ENCODE peak calls at places on chromosomes 3 and 15, in ten cellular contexts. One of them, this sample, is unnamed.

GRCh38 chr3:66836363-66837152 is 161.5 kb upstream of the KBTBD8 start:
- DNase-seq in heart right ventricle: no peak
- DNase-seq in psoas muscle: no peak
- DNase-seq in uterus: no peak
- DNase-seq in CD8-positive, alpha-beta T cell: no peak
- DNase-seq in astrocyte of the spinal cord: peak; percentile 20
- DNase-seq in effector memory CD8-positive, alpha-beta T cell: no peak
- DNase-seq in left ventricle myocardium inferior: no peak
- DNase-seq in Daoy: no peak
- DNase-seq in HCEC 1CT: peak; percentile 36
- DNase-seq in this sample: no peak

GRCh38 chr15:91752081-91752810 is 101.3 kb upstream of the SLCO3A1 start:
- DNase-seq in heart right ventricle: no peak
- DNase-seq in psoas muscle: no peak
- DNase-seq in uterus: no peak
- DNase-seq in CD8-positive, alpha-beta T cell: no peak
- DNase-seq in astrocyte of the spinal cord: no peak
- DNase-seq in effector memory CD8-positive, alpha-beta T cell: no peak
- DNase-seq in left ventricle myocardium inferior: no peak
- DNase-seq in Daoy: no peak
- DNase-seq in HCEC 1CT: no peak
- DNase-seq in this sample: no peak

GRCh38 chr15:45522931-45523331 is 376 bp upstream of the SLC30A4 start:
- DNase-seq in heart right ventricle: no peak
- DNase-seq in psoas muscle: no peak
- DNase-seq in uterus: no peak
- DNase-seq in CD8-positive, alpha-beta T cell: no peak
- DNase-seq in astrocyte of the spinal cord: peak; percentile 41
- DNase-seq in effector memory CD8-positive, alpha-beta T cell: peak; percentile 3
- DNase-seq in left ventricle myocardium inferior: no peak
- DNase-seq in Daoy: no peak
- DNase-seq in HCEC 1CT: peak; percentile 10
- DNase-seq in this sample: peak; percentile 73

GRCh38 chr3:135860761-135861160 is 104.8 kb upstream of the PPP2R3A start:
- DNase-seq in heart right ventricle: no peak
- DNase-seq in psoas muscle: no peak
- DNase-seq in uterus: no peak
- DNase-seq in CD8-positive, alpha-beta T cell: no peak
- DNase-seq in astrocyte of the spinal cord: no peak
- DNase-seq in effector memory CD8-positive, alpha-beta T cell: no peak
- DNase-seq in left ventricle myocardium inferior: no peak
- DNase-seq in Daoy: no peak
- DNase-seq in HCEC 1CT: no peak
- DNase-seq in this sample: no peak

GRCh38 chr15:96362001-96362758 is 31.7 kb downstream of the NR2F2 start:
- DNase-seq in heart right ventricle: no peak
- DNase-seq in psoas muscle: no peak
- DNase-seq in uterus: no peak
- DNase-seq in CD8-positive, alpha-beta T cell: no peak
- DNase-seq in astrocyte of the spinal cord: no peak
- DNase-seq in effector memory CD8-positive, alpha-beta T cell: no peak
- DNase-seq in left ventricle myocardium inferior: no peak
- DNase-seq in Daoy: no peak
- DNase-seq in HCEC 1CT: no peak
- DNase-seq in this sample: no peak

GRCh38 chr3:157064402-157064801 is 95.5 kb downstream of the CCNL1 start:
- DNase-seq in heart right ventricle: no peak
- DNase-seq in psoas muscle: no peak
- DNase-seq in uterus: no peak
- DNase-seq in CD8-positive, alpha-beta T cell: no peak
- DNase-seq in astrocyte of the spinal cord: no peak
- DNase-seq in effector memory CD8-positive, alpha-beta T cell: no peak
- DNase-seq in left ventricle myocardium inferior: no peak
- DNase-seq in Daoy: no peak
- DNase-seq in HCEC 1CT: no peak
- DNase-seq in this sample: no peak

GRCh38 chr3:105195260-105195659 is 171.4 kb upstream of the ALCAM start:
- DNase-seq in heart right ventricle: no peak
- DNase-seq in psoas muscle: no peak
- DNase-seq in uterus: no peak
- DNase-seq in CD8-positive, alpha-beta T cell: no peak
- DNase-seq in astrocyte of the spinal cord: peak; percentile 63
- DNase-seq in effector memory CD8-positive, alpha-beta T cell: no peak
- DNase-seq in left ventricle myocardium inferior: no peak
- DNase-seq in Daoy: no peak
- DNase-seq in HCEC 1CT: peak; percentile 30
- DNase-seq in this sample: no peak

GRCh38 chr3:150925751-150926201 is 20.5 kb upstream of the MINDY4B start:
- DNase-seq in heart right ventricle: peak; percentile 34
- DNase-seq in psoas muscle: peak; percentile 46
- DNase-seq in uterus: no peak
- DNase-seq in CD8-positive, alpha-beta T cell: peak; percentile 63
- DNase-seq in astrocyte of the spinal cord: peak; percentile 10
- DNase-seq in effector memory CD8-positive, alpha-beta T cell: peak; percentile 13
- DNase-seq in left ventricle myocardium inferior: peak; percentile 30
- DNase-seq in Daoy: peak; percentile 70
- DNase-seq in HCEC 1CT: peak; percentile 19
- DNase-seq in this sample: no peak

GRCh38 chr3:179961081-179962078 is 75.4 kb downstream of the PEX5L start:
- DNase-seq in heart right ventricle: no peak
- DNase-seq in psoas muscle: no peak
- DNase-seq in uterus: no peak
- DNase-seq in CD8-positive, alpha-beta T cell: no peak
- DNase-seq in astrocyte of the spinal cord: no peak
- DNase-seq in effector memory CD8-positive, alpha-beta T cell: no peak
- DNase-seq in left ventricle myocardium inferior: no peak
- DNase-seq in Daoy: no peak
- DNase-seq in HCEC 1CT: no peak
- DNase-seq in this sample: no peak

GRCh38 chr15:26790118-26790517 is 17.3 kb upstream of the GABRB3 start:
- DNase-seq in heart right ventricle: no peak
- DNase-seq in psoas muscle: no peak
- DNase-seq in uterus: no peak
- DNase-seq in CD8-positive, alpha-beta T cell: no peak
- DNase-seq in astrocyte of the spinal cord: no peak
- DNase-seq in effector memory CD8-positive, alpha-beta T cell: no peak
- DNase-seq in left ventricle myocardium inferior: no peak
- DNase-seq in Daoy: no peak
- DNase-seq in HCEC 1CT: no peak
- DNase-seq in this sample: no peak

GRCh38 chr3:79885407-79885806 is 117.6 kb upstream of the ROBO1 start:
- DNase-seq in heart right ventricle: no peak
- DNase-seq in psoas muscle: no peak
- DNase-seq in uterus: no peak
- DNase-seq in CD8-positive, alpha-beta T cell: no peak
- DNase-seq in astrocyte of the spinal cord: no peak
- DNase-seq in effector memory CD8-positive, alpha-beta T cell: no peak
- DNase-seq in left ventricle myocardium inferior: no peak
- DNase-seq in Daoy: no peak
- DNase-seq in HCEC 1CT: no peak
- DNase-seq in this sample: no peak

GRCh38 chr15:33729648-33730047 is 238.6 kb upstream of the CHRM5 start:
- DNase-seq in heart right ventricle: no peak
- DNase-seq in psoas muscle: no peak
- DNase-seq in uterus: no peak
- DNase-seq in CD8-positive, alpha-beta T cell: no peak
- DNase-seq in astrocyte of the spinal cord: no peak
- DNase-seq in effector memory CD8-positive, alpha-beta T cell: no peak
- DNase-seq in left ventricle myocardium inferior: no peak
- DNase-seq in Daoy: no peak
- DNase-seq in HCEC 1CT: no peak
- DNase-seq in this sample: no peak

GRCh38 chr3:16071246-16071645 is 103.2 kb upstream of the GALNT15 start:
- DNase-seq in heart right ventricle: no peak
- DNase-seq in psoas muscle: no peak
- DNase-seq in uterus: no peak
- DNase-seq in CD8-positive, alpha-beta T cell: no peak
- DNase-seq in astrocyte of the spinal cord: no peak
- DNase-seq in effector memory CD8-positive, alpha-beta T cell: no peak
- DNase-seq in left ventricle myocardium inferior: no peak
- DNase-seq in Daoy: no peak
- DNase-seq in HCEC 1CT: no peak
- DNase-seq in this sample: no peak

GRCh38 chr3:156579427-156579851 is 24.5 kb upstream of the SSR3 start:
- DNase-seq in heart right ventricle: no peak
- DNase-seq in psoas muscle: no peak
- DNase-seq in uterus: no peak
- DNase-seq in CD8-positive, alpha-beta T cell: no peak
- DNase-seq in astrocyte of the spinal cord: no peak
- DNase-seq in effector memory CD8-positive, alpha-beta T cell: no peak
- DNase-seq in left ventricle myocardium inferior: no peak
- DNase-seq in Daoy: no peak
- DNase-seq in HCEC 1CT: no peak
- DNase-seq in this sample: no peak

GRCh38 chr3:36305929-36306520 is 74.3 kb upstream of the STAC start:
- DNase-seq in heart right ventricle: no peak
- DNase-seq in psoas muscle: no peak
- DNase-seq in uterus: no peak
- DNase-seq in CD8-positive, alpha-beta T cell: no peak
- DNase-seq in astrocyte of the spinal cord: no peak
- DNase-seq in effector memory CD8-positive, alpha-beta T cell: no peak
- DNase-seq in left ventricle myocardium inferior: no peak
- DNase-seq in Daoy: peak; percentile 1
- DNase-seq in HCEC 1CT: no peak
- DNase-seq in this sample: no peak

GRCh38 chr15:43317566-43318184 is 12.7 kb downstream of the LCMT2 start:
- DNase-seq in heart right ventricle: no peak
- DNase-seq in psoas muscle: no peak
- DNase-seq in uterus: no peak
- DNase-seq in CD8-positive, alpha-beta T cell: no peak
- DNase-seq in astrocyte of the spinal cord: peak; percentile 2
- DNase-seq in effector memory CD8-positive, alpha-beta T cell: no peak
- DNase-seq in left ventricle myocardium inferior: no peak
- DNase-seq in Daoy: no peak
- DNase-seq in HCEC 1CT: no peak
- DNase-seq in this sample: no peak

GRCh38 chr3:16985608-16986007 is 100.9 kb downstream of the PLCL2 start:
- DNase-seq in heart right ventricle: no peak
- DNase-seq in psoas muscle: no peak
- DNase-seq in uterus: no peak
- DNase-seq in CD8-positive, alpha-beta T cell: no peak
- DNase-seq in astrocyte of the spinal cord: no peak
- DNase-seq in effector memory CD8-positive, alpha-beta T cell: no peak
- DNase-seq in left ventricle myocardium inferior: no peak
- DNase-seq in Daoy: no peak
- DNase-seq in HCEC 1CT: no peak
- DNase-seq in this sample: no peak

GRCh38 chr15:51075364-51075763 is 19.3 kb downstream of the TNFAIP8L3 start:
- DNase-seq in heart right ventricle: no peak
- DNase-seq in psoas muscle: no peak
- DNase-seq in uterus: peak; percentile 77
- DNase-seq in CD8-positive, alpha-beta T cell: no peak
- DNase-seq in astrocyte of the spinal cord: no peak
- DNase-seq in effector memory CD8-positive, alpha-beta T cell: no peak
- DNase-seq in left ventricle myocardium inferior: peak; percentile 42
- DNase-seq in Daoy: no peak
- DNase-seq in HCEC 1CT: no peak
- DNase-seq in this sample: no peak

GRCh38 chr3:58197588-58197987 is 13.2 kb downstream of the DNASE1L3 start:
- DNase-seq in heart right ventricle: no peak
- DNase-seq in psoas muscle: no peak
- DNase-seq in uterus: no peak
- DNase-seq in CD8-positive, alpha-beta T cell: no peak
- DNase-seq in astrocyte of the spinal cord: no peak
- DNase-seq in effector memory CD8-positive, alpha-beta T cell: no peak
- DNase-seq in left ventricle myocardium inferior: no peak
- DNase-seq in Daoy: no peak
- DNase-seq in HCEC 1CT: no peak
- DNase-seq in this sample: no peak

GRCh38 chr3:137988152-137988551 is 21.8 kb upstream of the CLDN18 start:
- DNase-seq in heart right ventricle: no peak
- DNase-seq in psoas muscle: no peak
- DNase-seq in uterus: no peak
- DNase-seq in CD8-positive, alpha-beta T cell: no peak
- DNase-seq in astrocyte of the spinal cord: no peak
- DNase-seq in effector memory CD8-positive, alpha-beta T cell: no peak
- DNase-seq in left ventricle myocardium inferior: no peak
- DNase-seq in Daoy: no peak
- DNase-seq in HCEC 1CT: no peak
- DNase-seq in this sample: no peak

GRCh38 chr15:99449514-99449913 is 116.3 kb upstream of the MEF2A start:
- DNase-seq in heart right ventricle: no peak
- DNase-seq in psoas muscle: no peak
- DNase-seq in uterus: no peak
- DNase-seq in CD8-positive, alpha-beta T cell: no peak
- DNase-seq in astrocyte of the spinal cord: no peak
- DNase-seq in effector memory CD8-positive, alpha-beta T cell: no peak
- DNase-seq in left ventricle myocardium inferior: no peak
- DNase-seq in Daoy: no peak
- DNase-seq in HCEC 1CT: no peak
- DNase-seq in this sample: no peak

GRCh38 chr3:149553781-149554451 is 79.4 kb downstream of the TM4SF4 start:
- DNase-seq in heart right ventricle: no peak
- DNase-seq in psoas muscle: no peak
- DNase-seq in uterus: peak; percentile 74
- DNase-seq in CD8-positive, alpha-beta T cell: no peak
- DNase-seq in astrocyte of the spinal cord: peak; percentile 94
- DNase-seq in effector memory CD8-positive, alpha-beta T cell: no peak
- DNase-seq in left ventricle myocardium inferior: peak; percentile 39
- DNase-seq in Daoy: peak; percentile 62
- DNase-seq in HCEC 1CT: no peak
- DNase-seq in this sample: peak; percentile 74

GRCh38 chr3:156050918-156051317 is 69.5 kb upstream of the KCNAB1 start:
- DNase-seq in heart right ventricle: no peak
- DNase-seq in psoas muscle: no peak
- DNase-seq in uterus: no peak
- DNase-seq in CD8-positive, alpha-beta T cell: no peak
- DNase-seq in astrocyte of the spinal cord: no peak
- DNase-seq in effector memory CD8-positive, alpha-beta T cell: no peak
- DNase-seq in left ventricle myocardium inferior: no peak
- DNase-seq in Daoy: no peak
- DNase-seq in HCEC 1CT: no peak
- DNase-seq in this sample: no peak

GRCh38 chr15:67105065-67105951 is 39.9 kb downstream of the SMAD3 start:
- DNase-seq in heart right ventricle: no peak
- DNase-seq in psoas muscle: peak; percentile 71
- DNase-seq in uterus: peak; percentile 69
- DNase-seq in CD8-positive, alpha-beta T cell: no peak
- DNase-seq in astrocyte of the spinal cord: peak; percentile 98
- DNase-seq in effector memory CD8-positive, alpha-beta T cell: no peak
- DNase-seq in left ventricle myocardium inferior: no peak
- DNase-seq in Daoy: peak; percentile 97
- DNase-seq in HCEC 1CT: peak; percentile 98
- DNase-seq in this sample: peak; percentile 93

GRCh38 chr15:58616171-58616570 is 133.3 kb downstream of the ADAM10 start:
- DNase-seq in heart right ventricle: no peak
- DNase-seq in psoas muscle: no peak
- DNase-seq in uterus: no peak
- DNase-seq in CD8-positive, alpha-beta T cell: no peak
- DNase-seq in astrocyte of the spinal cord: no peak
- DNase-seq in effector memory CD8-positive, alpha-beta T cell: no peak
- DNase-seq in left ventricle myocardium inferior: no peak
- DNase-seq in Daoy: no peak
- DNase-seq in HCEC 1CT: no peak
- DNase-seq in this sample: no peak

GRCh38 chr3:52495096-52495495 is at the start of gene STAB1:
- DNase-seq in heart right ventricle: peak; percentile 72
- DNase-seq in psoas muscle: peak; percentile 77
- DNase-seq in uterus: peak; percentile 68
- DNase-seq in CD8-positive, alpha-beta T cell: no peak
- DNase-seq in astrocyte of the spinal cord: no peak
- DNase-seq in effector memory CD8-positive, alpha-beta T cell: no peak
- DNase-seq in left ventricle myocardium inferior: peak; percentile 73
- DNase-seq in Daoy: no peak
- DNase-seq in HCEC 1CT: no peak
- DNase-seq in this sample: no peak

GRCh38 chr3:134134240-134134639 is 104.5 kb upstream of the SLCO2A1 start:
- DNase-seq in heart right ventricle: no peak
- DNase-seq in psoas muscle: no peak
- DNase-seq in uterus: no peak
- DNase-seq in CD8-positive, alpha-beta T cell: no peak
- DNase-seq in astrocyte of the spinal cord: no peak
- DNase-seq in effector memory CD8-positive, alpha-beta T cell: no peak
- DNase-seq in left ventricle myocardium inferior: no peak
- DNase-seq in Daoy: no peak
- DNase-seq in HCEC 1CT: no peak
- DNase-seq in this sample: no peak

GRCh38 chr3:100154171-100154570 is 39.9 kb upstream of the FILIP1L start:
- DNase-seq in heart right ventricle: no peak
- DNase-seq in psoas muscle: no peak
- DNase-seq in uterus: no peak
- DNase-seq in CD8-positive, alpha-beta T cell: no peak
- DNase-seq in astrocyte of the spinal cord: no peak
- DNase-seq in effector memory CD8-positive, alpha-beta T cell: no peak
- DNase-seq in left ventricle myocardium inferior: no peak
- DNase-seq in Daoy: no peak
- DNase-seq in HCEC 1CT: no peak
- DNase-seq in this sample: no peak

This sample was measured in ascending aorta.